ENCODE peak calls at places on chromosomes 12 and 14, in six cellular contexts. E, U, L, T, O and R are unnamed samples.

GRCh38 chr14:65095633-65096205 is 6.6 kb downstream of the MAX start:
- DNase-seq in E (no peak), U (peak; percentile 76), L (peak; percentile 72), T (peak; percentile 74), O (peak; percentile 40), R (peak; percentile 56)

GRCh38 chr12:64178122-64178521 is 44.0 kb downstream of the KICS2 start:
- DNase-seq in E (no peak), U (no peak), L (no peak), T (peak; percentile 96), O (no peak), R (no peak)

GRCh38 chr14:92501891-92502351 is 11.7 kb upstream of the RIN3 start:
- DNase-seq in E (no peak), U (no peak), L (no peak), T (peak; percentile 60), O (no peak), R (no peak)

GRCh38 chr12:128842579-128842978 is 10.7 kb upstream of the GLT1D1 start:
- DNase-seq in E (peak; percentile 53), U (no peak), L (no peak), T (no peak), O (no peak), R (no peak)

GRCh38 chr12:108228746-108229145 is 99.7 kb downstream of the WSCD2 start:
- DNase-seq in E (no peak), U (no peak), L (no peak), T (no peak), O (no peak), R (no peak)

GRCh38 chr14:50025776-50026175 is 90.6 kb downstream of the VCPKMT start:
- DNase-seq in E (no peak), U (peak; percentile 43), L (no peak), T (peak; percentile 48), O (no peak), R (no peak)

GRCh38 chr12:41013921-41014642 is 174.0 kb upstream of the PDZRN4 start:
- DNase-seq in E (no peak), U (no peak), L (no peak), T (no peak), O (no peak), R (no peak)

GRCh38 chr12:55934343-55934742 is 3.4 kb downstream of the DGKA start:
- DNase-seq in E (no peak), U (no peak), L (no peak), T (no peak), O (no peak), R (no peak)

GRCh38 chr12:109428038-109428629 is 49.0 kb downstream of the KCTD10 start:
- DNase-seq in E (peak; percentile 93), U (peak; percentile 33), L (peak; percentile 81), T (peak; percentile 79), O (peak; percentile 82), R (peak; percentile 78)

GRCh38 chr14:42806909-42807315 is 1200.2 kb downstream of the LRFN5 start:
- DNase-seq in E (no peak), U (no peak), L (no peak), T (peak; percentile 96), O (no peak), R (no peak)

GRCh38 chr14:97844042-97844441 is 1046.9 kb downstream of the VRK1 start:
- DNase-seq in E (no peak), U (no peak), L (no peak), T (no peak), O (no peak), R (no peak)

GRCh38 chr12:93094988-93095737 is 166.1 kb upstream of the EEA1 start:
- DNase-seq in E (no peak), U (no peak), L (no peak), T (no peak), O (no peak), R (no peak)

GRCh38 chr12:51759175-51759574 is 89.3 kb downstream of the FIGNL2 start:
- DNase-seq in E (no peak), U (no peak), L (no peak), T (peak; percentile 72), O (no peak), R (no peak)

GRCh38 chr14:38824691-38825090 is 278.3 kb downstream of the SEC23A start:
- DNase-seq in E (no peak), U (no peak), L (no peak), T (no peak), O (no peak), R (no peak)

GRCh38 chr14:52609445-52610044 is 56.9 kb downstream of the GPR137C start:
- DNase-seq in E (no peak), U (no peak), L (no peak), T (no peak), O (no peak), R (no peak)

GRCh38 chr12:51721281-51721940 is 127.1 kb downstream of the FIGNL2 start:
- DNase-seq in E (peak; percentile 81), U (no peak), L (no peak), T (peak; percentile 36), O (peak; percentile 21), R (no peak)

GRCh38 chr14:32480337-32480736 is 151.2 kb downstream of the AKAP6 start:
- DNase-seq in E (no peak), U (no peak), L (no peak), T (peak; percentile 70), O (no peak), R (no peak)

GRCh38 chr12:107377596-107378385 is 284.4 kb upstream of the CRY1 start:
- DNase-seq in E (no peak), U (no peak), L (no peak), T (no peak), O (no peak), R (no peak)

GRCh38 chr12:32211066-32211768 is 104.6 kb downstream of the BICD1 start:
- DNase-seq in E (no peak), U (no peak), L (no peak), T (no peak), O (no peak), R (no peak)

GRCh38 chr12:48924617-48925217 is 575 bp downstream of the FKBP11 start:
- DNase-seq in E (peak; percentile 92), U (no peak), L (peak; percentile 66), T (peak; percentile 46), O (peak; percentile 72), R (peak; percentile 49)

GRCh38 chr12:27525373-27525772 is 1.4 kb downstream of the PPFIBP1 start:
- DNase-seq in E (no peak), U (no peak), L (no peak), T (peak; percentile 81), O (no peak), R (no peak)

GRCh38 chr12:85920324-85920947 is 46.3 kb downstream of the NTS start:
- DNase-seq in E (no peak), U (no peak), L (no peak), T (peak; percentile 6), O (no peak), R (no peak)

GRCh38 chr14:33457021-33457420 is 493.9 kb downstream of the EGLN3 start:
- DNase-seq in E (no peak), U (no peak), L (no peak), T (no peak), O (no peak), R (no peak)

GRCh38 chr12:90166671-90167070 is 458.0 kb upstream of the ATP2B1 start:
- DNase-seq in E (no peak), U (no peak), L (no peak), T (no peak), O (no peak), R (no peak)

GRCh38 chr12:119838781-119839180 is 38.3 kb downstream of the CIT start:
- DNase-seq in E (no peak), U (no peak), L (no peak), T (no peak), O (no peak), R (no peak)

GRCh38 chr14:98951031-98951430 is 321.0 kb downstream of the BCL11B start:
- DNase-seq in E (no peak), U (no peak), L (no peak), T (no peak), O (no peak), R (no peak)

GRCh38 chr14:23431486-23431885 is 4.0 kb downstream of the MYH7 start:
- DNase-seq in E (peak; percentile 59), U (no peak), L (no peak), T (no peak), O (no peak), R (peak; percentile 40)

GRCh38 chr12:75666126-75666979 is 154.9 kb upstream of the KRR1 start:
- DNase-seq in E (no peak), U (no peak), L (no peak), T (peak; percentile 63), O (no peak), R (no peak)

GRCh38 chr14:31045501-31046080 is 19.4 kb upstream of the STRN3 start:
- DNase-seq in E (no peak), U (no peak), L (no peak), T (no peak), O (no peak), R (no peak)

GRCh38 chr14:90871605-90872233 is 55.5 kb upstream of the TTC7B start:
- DNase-seq in E (no peak), U (peak; percentile 21), L (no peak), T (peak; percentile 54), O (no peak), R (no peak)

GRCh38 chr14:104887623-104888488 is 22.8 kb downstream of the CEP170B start:
- DNase-seq in E (peak; percentile 75), U (no peak), L (no peak), T (no peak), O (peak; percentile 20), R (peak; percentile 46)

GRCh38 chr12:46492471-46493351 is 120.1 kb upstream of the SLC38A2 start:
- DNase-seq in E (no peak), U (no peak), L (no peak), T (peak; percentile 97), O (no peak), R (no peak)
- TF ChIP-seq POLR2A in E (no peak), U (no peak), L (no peak), T (no peak), O (no peak), R (no peak)

GRCh38 chr12:124509676-124510300 is 57.6 kb downstream of the NCOR2 start:
- DNase-seq in E (no peak), U (peak; percentile 93), L (peak; percentile 65), T (peak; percentile 70), O (no peak), R (peak; percentile 91)
- H3K27ac ChIP-seq in E (peak overlapping the region; percentile 20), U (peak overlapping the region; percentile 86), L (peak overlapping the region; percentile 80), T (no peak overlapping the region), O (peak overlapping the region; percentile 83), R (peak overlapping the region; percentile 92)

GRCh38 chr14:69151458-69152180 is 1.3 kb downstream of the DCAF5 start:
- DNase-seq in E (peak; percentile 95), U (peak; percentile 43), L (peak; percentile 76), T (peak; percentile 67), O (peak; percentile 88), R (peak; percentile 68)
- TF ChIP-seq POLR2A in E (no peak), U (peak; percentile 72), L (no peak), T (no peak), O (peak; percentile 48), R (no peak)

GRCh38 chr12:46898152-46898931 is 72.5 kb upstream of the SLC38A4 start:
- DNase-seq in E (no peak), U (no peak), L (no peak), T (no peak), O (no peak), R (no peak)

GRCh38 chr12:46896680-46897079 is 70.9 kb upstream of the SLC38A4 start:
- DNase-seq in E (no peak), U (no peak), L (no peak), T (no peak), O (no peak), R (no peak)

GRCh38 chr12:46892887-46893286 is 67.1 kb upstream of the SLC38A4 start:
- DNase-seq in E (no peak), U (no peak), L (no peak), T (no peak), O (no peak), R (no peak)

GRCh38 chr12:46893429-46893828 is 67.6 kb upstream of the SLC38A4 start:
- DNase-seq in E (no peak), U (peak; percentile 12), L (no peak), T (no peak), O (no peak), R (no peak)

GRCh38 chr12:46895726-46896125 is 69.9 kb upstream of the SLC38A4 start:
- DNase-seq in E (no peak), U (no peak), L (no peak), T (no peak), O (no peak), R (no peak)
- H3K27ac ChIP-seq in E (no peak overlapping the region), U (peak overlapping the region; percentile 57), L (no peak overlapping the region), T (no peak overlapping the region), O (no peak overlapping the region), R (no peak overlapping the region)